ENCODE peak calls at places on chromosomes 13 and 19, in nine cellular contexts. M, Y, T, E, X, U, C, B and P are unnamed samples.

GRCh38 chr13:76976488-76976887 is 15.4 kb upstream of the CLN5 start:
- DNase-seq in M (no peak), Y (no peak), T (peak), E (peak), X (no peak), U (peak), C (no peak), B (no peak), P (no peak)

GRCh38 chr13:77800219-77800618 is 102.7 kb downstream of the SLAIN1 start:
- DNase-seq in M (no peak), Y (no peak), T (no peak), E (no peak), X (no peak), U (peak), C (no peak), B (no peak), P (peak)

GRCh38 chr19:38685666-38686529 is 38.4 kb downstream of the ACTN4 start:
- DNase-seq in M (no peak), Y (no peak), T (peak), E (peak), X (no peak), U (peak), C (no peak), B (peak), P (peak)

GRCh38 chr13:85974604-85975366 is 175.6 kb upstream of the SLITRK6 start:
- DNase-seq in M (no peak), Y (no peak), T (peak), E (no peak), X (no peak), U (no peak), C (no peak), B (no peak), P (no peak)

GRCh38 chr13:102846261-102847015 is 606 bp downstream of the ERCC5 start:
- DNase-seq in M (no peak), Y (peak), T (peak), E (no peak), X (peak), U (peak), C (peak), B (peak), P (peak)

GRCh38 chr13:36778083-36778671 is 40.8 kb upstream of the RFXAP start:
- DNase-seq in M (no peak), Y (no peak), T (peak), E (peak), X (no peak), U (peak), C (no peak), B (peak), P (peak)

GRCh38 chr13:99608345-99608744 is 107.1 kb downstream of the TM9SF2 start:
- DNase-seq in M (no peak), Y (no peak), T (no peak), E (no peak), X (no peak), U (no peak), C (no peak), B (no peak), P (no peak)

GRCh38 chr19:1262687-1263123 is 6.4 kb upstream of the CIRBP start:
- DNase-seq in M (no peak), Y (peak), T (no peak), E (no peak), X (no peak), U (peak), C (peak), B (peak), P (no peak)

GRCh38 chr13:35894636-35895035 is 236.5 kb downstream of the DCLK1 start:
- DNase-seq in M (no peak), Y (no peak), T (no peak), E (no peak), X (no peak), U (no peak), C (no peak), B (no peak), P (no peak)

GRCh38 chr13:111510502-111511218 is 190.2 kb downstream of the TEX29 start:
- DNase-seq in M (no peak), Y (no peak), T (no peak), E (no peak), X (no peak), U (no peak), C (no peak), B (no peak), P (no peak)

GRCh38 chr13:45133396-45134118 is 13.2 kb downstream of the GTF2F2 start:
- DNase-seq in M (no peak), Y (no peak), T (no peak), E (no peak), X (no peak), U (no peak), C (no peak), B (no peak), P (no peak)

DNA sequence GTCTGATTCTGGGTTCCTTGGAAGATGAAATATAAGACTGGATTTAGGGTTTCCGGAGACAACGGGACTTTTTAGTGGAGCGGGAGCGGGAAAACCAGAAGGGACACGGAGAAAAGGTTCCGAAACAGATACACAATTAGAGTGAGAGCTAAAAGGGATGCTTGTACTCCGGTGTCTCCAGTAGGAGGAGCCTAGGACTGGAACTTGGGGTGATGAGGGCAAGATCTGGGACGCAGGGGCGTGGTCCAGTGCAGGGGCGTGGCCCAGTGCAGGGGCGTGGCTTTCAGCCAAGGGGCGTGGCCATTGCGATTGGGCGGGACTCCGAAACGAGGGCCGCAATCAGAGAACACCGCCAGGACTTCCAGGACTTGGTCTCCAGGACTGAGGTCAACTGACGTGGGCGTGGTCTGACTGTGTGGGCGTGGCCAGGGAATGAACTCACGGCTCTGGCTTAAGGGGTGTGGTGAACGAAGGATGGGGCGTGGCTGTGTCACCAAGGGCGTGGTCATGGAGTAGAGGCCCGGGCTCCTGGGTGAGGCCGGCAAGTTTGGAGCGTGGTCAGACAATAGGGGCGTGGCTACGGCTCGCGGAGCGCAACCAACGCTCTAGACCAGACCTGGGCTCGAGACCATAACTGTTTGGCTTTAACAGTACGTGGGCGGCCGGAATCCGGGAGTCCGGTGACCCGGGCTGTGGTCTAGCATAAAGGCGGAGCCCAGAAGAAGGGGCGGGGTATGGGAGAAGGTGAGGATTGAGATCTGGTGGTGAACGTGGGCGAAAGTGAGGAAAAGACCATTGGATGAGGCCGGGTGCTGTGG is at the start of gene DKKL1:
- DNase-seq in M (peak), Y (peak), T (peak), E (peak), X (peak), U (peak), C (peak), B (peak), P (peak)
- TF ChIP-seq CTCF in M (no peak), Y (peak), T (peak), E (peak), X (peak), U (no peak), C (no peak), B (peak), P (peak)

GRCh38 chr13:94324409-94325147 is 154.9 kb downstream of the DCT start:
- DNase-seq in M (no peak), Y (no peak), T (no peak), E (no peak), X (no peak), U (no peak), C (no peak), B (no peak), P (no peak)
- H3K4me3 ChIP-seq in M (no peak), Y (no peak), T (no peak), E (no peak), X (no peak), U (no peak), C (no peak), B (no peak), P (no peak)

GRCh38 chr19:44585371-44586141 is 27.8 kb upstream of the IGSF23 start:
- DNase-seq in M (no peak), Y (no peak), T (peak), E (no peak), X (no peak), U (peak), C (no peak), B (no peak), P (peak)
- TF ChIP-seq CTCF in M (no peak), Y (no peak), T (peak), E (peak), X (no peak), U (no peak), C (no peak), B (no peak), P (peak)

DNA sequence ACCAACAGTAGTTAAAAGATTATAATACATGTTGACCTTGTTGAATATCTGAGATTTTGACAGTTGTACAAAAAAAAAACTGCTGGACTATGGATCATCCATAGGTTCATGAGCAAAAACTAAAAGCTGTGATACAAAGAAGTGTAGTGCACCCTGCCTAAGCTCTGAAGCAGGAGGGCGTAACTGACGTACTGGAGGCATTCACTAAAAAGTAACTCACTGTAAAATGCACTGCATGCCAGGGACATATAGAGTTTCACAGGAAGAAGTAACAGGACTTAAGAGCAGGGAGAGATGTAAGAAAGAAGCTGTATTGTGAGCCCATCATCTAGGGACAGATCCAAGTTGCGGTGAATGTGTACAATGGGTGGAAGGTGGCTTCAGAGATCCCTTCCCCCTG is 177.9 kb downstream of the IRS2 start:
- DNase-seq in M (no peak), Y (no peak), T (no peak), E (no peak), X (no peak), U (no peak), C (no peak), B (no peak), P (no peak)
- H3K4me3 ChIP-seq in M (no peak), Y (no peak), T (no peak), E (no peak), X (no peak), U (no peak), C (no peak), B (no peak), P (no peak)

DNA sequence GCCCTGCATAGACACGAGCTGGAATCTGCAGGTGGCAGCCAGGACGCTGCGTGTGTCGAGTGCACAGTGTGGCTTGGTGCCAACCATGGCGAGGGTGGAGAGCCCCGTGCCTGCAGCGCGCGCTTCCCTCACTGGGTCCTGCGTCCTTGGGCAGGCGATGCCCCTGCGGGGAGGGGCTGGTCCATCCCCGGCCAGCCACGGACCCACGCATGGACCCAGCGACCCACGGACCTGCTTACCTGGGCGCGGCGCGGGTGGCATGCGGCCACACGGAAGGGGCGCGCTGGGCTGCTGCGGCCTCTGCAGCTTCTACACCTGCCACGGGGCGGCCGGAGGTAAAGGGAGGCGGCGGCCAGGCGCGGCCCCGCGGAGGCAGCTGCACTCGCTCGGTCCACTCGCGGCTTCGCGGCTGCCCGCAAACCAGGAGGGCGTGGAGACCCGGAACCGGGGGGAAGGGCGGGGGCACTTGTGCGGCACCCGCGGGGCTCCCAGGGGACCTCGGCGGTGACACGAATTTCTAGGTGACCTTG is 569 bp upstream of the MCF2L start:
- DNase-seq in M (peak), Y (peak), T (no peak), E (no peak), X (peak), U (no peak), C (peak), B (peak), P (no peak)
- TF ChIP-seq CTCF in M (peak), Y (peak), T (no peak), E (no peak), X (no peak), U (no peak), C (no peak), B (no peak), P (no peak)

DNA sequence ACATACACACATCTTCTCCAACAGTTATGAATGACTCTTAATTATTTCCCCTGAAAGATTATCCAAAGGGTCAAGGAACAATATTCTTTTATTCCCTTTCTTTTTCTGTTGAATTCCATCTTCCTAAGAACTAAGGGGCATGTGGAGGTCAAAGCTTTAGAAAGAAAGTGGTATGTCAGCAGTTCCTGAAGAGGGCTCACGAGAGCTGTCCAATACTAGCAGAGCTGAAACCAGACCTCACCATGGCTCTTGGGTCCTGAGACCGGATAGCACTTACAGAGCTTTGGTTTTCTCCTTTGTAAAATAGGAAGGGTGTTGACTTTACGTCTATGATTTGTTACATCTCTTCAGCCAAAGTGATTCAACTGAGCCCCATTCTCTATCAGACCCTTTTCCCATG is 109.8 kb upstream of the FREM2 start:
- DNase-seq in M (no peak), Y (no peak), T (peak), E (no peak), X (no peak), U (no peak), C (no peak), B (peak), P (peak)
- H3K4me3 ChIP-seq in M (no peak), Y (no peak), T (no peak), E (no peak), X (no peak), U (no peak), C (no peak), B (no peak), P (no peak)

GRCh38 chr19:27774337-27774736 is 1438.6 kb downstream of the UQCRFS1 start:
- DNase-seq in M (no peak), Y (no peak), T (no peak), E (no peak), X (no peak), U (peak), C (no peak), B (peak), P (no peak)
- TF ChIP-seq CTCF in M (no peak), Y (no peak), T (peak), E (peak), X (no peak), U (peak), C (no peak), B (peak), P (peak)

GRCh38 chr19:19075126-19075525 is 11.3 kb downstream of the SLC25A42 start:
- DNase-seq in M (no peak), Y (no peak), T (no peak), E (no peak), X (no peak), U (no peak), C (no peak), B (no peak), P (no peak)
- H3K4me3 ChIP-seq in M (no peak), Y (no peak), T (no peak), E (no peak), X (no peak), U (no peak), C (no peak), B (no peak), P (no peak)

DNA sequence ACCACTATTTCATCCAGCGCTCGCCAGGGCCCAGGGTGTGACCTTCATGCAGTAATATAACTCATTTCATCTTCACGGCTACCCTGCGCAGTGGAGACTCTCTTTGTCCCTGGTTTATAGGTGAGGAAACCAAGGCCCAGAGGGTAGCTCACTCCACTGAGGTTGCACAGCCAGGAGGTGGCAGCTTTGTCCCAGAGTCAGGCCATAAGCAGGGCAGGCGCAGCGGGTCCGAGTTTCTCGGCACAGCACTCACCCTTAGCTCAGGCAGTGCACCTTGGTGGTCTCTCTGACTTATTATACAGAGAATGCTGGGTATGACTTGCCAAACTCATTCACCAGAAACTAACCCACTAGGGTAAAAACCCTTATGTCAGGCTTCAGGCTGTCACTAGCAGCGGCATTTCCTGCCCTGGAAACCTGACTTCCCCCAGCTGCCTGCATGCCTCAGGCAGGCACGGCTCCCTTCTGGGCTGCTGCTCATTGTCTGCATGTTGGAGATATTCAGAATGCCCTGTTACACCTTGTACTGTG is 24.5 kb downstream of the PPP5C start:
- DNase-seq in M (no peak), Y (no peak), T (peak), E (no peak), X (peak), U (peak), C (no peak), B (peak), P (no peak)
- TF ChIP-seq CTCF in M (no peak), Y (no peak), T (no peak), E (no peak), X (no peak), U (no peak), C (no peak), B (no peak), P (no peak)